ENCODE peak calls at places on chromosomes 6 and 20, in five cellular contexts. S is pancreas, I is anterior cingulate cortex, O is AG04449, K is NCI-H2029 treated with DMSO at 0.1 percent for 48 hours. L is an unnamed sample.

GRCh38 chr6:35185302-35185681 is 28.5 kb upstream of the SCUBE3 start:
- DNase-seq in I (no peak), K (no peak), S (no peak), O (no peak), L (no peak)

GRCh38 chr6:15020114-15020770 is 225.6 kb upstream of the JARID2 start:
- DNase-seq in O (no peak), K (no peak), I (no peak), S (no peak), L (no peak)

GRCh38 chr6:36038120-36038876 is 10.7 kb downstream of the MAPK14 start:
- DNase-seq in S (no peak), O (no peak), K (no peak), I (no peak), L (no peak)

GRCh38 chr6:166627875-166628849 is 1.1 kb upstream of the RPS6KA2 start:
- DNase-seq in S (peak), I (no peak), O (no peak), K (peak), L (peak)

GRCh38 chr6:38080349-38080748 is 260.8 kb downstream of the ZFAND3 start:
- DNase-seq in S (no peak), I (no peak), K (no peak), O (no peak), L (no peak)

GRCh38 chr20:33803921-33804337 is 7.2 kb upstream of the CHMP4B start:
- DNase-seq in K (no peak), O (no peak), S (no peak), I (no peak), L (no peak)

GRCh38 chr20:36861875-36862801 is 13.8 kb upstream of the TLDC2 start:
- DNase-seq in S (peak), I (peak), O (no peak), K (peak), L (peak)

GRCh38 chr6:33147807-33148666 is 44.2 kb downstream of the COL11A2 start:
- DNase-seq in K (no peak), S (no peak), O (no peak), I (peak), L (no peak)

GRCh38 chr6:110348956-110349565 is 9.1 kb downstream of the METTL24 start:
- DNase-seq in K (no peak), S (no peak), I (no peak), O (no peak), L (no peak)

GRCh38 chr6:30615219-30615957 is 1.7 kb downstream of the PPP1R10 start:
- DNase-seq in S (no peak), I (no peak), O (no peak), K (peak), L (peak)

GRCh38 chr6:37840143-37840939 is 20.8 kb downstream of the ZFAND3 start:
- DNase-seq in O (no peak), I (no peak), K (no peak), S (no peak), L (no peak)

GRCh38 chr20:59207742-59208357 is 44.2 kb downstream of the ZNF831 start:
- DNase-seq in I (peak), K (no peak), S (no peak), O (no peak), L (peak)

GRCh38 chr6:139378882-139379341 is 4.5 kb upstream of the CITED2 start:
- DNase-seq in I (no peak), O (no peak), S (no peak), K (no peak), L (no peak)

GRCh38 chr20:1304711-1305515 is 24.0 kb downstream of the SDCBP2 start:
- DNase-seq in K (no peak), I (no peak), O (no peak), S (no peak), L (no peak)

L was measured in hippocampal formation.